ENCODE peak calls at places on chromosome 11, in nine cellular contexts. G is naive thymus-derived CD8-positive, alpha-beta T cell; L is frontal cortex; A is fibroblast of the aortic adventitia; D is NCI-H1436; Q is stimulated activated CD4-positive, alpha-beta T cell treated with anti-CD3 and anti-CD28 coated beads, Interleukin-15, amount 100 ng/mL, for 24 hours; B is AG20443; T is lower leg skin; J is EH. C is an unnamed sample.

GRCh38 chr11:44604171-44604581 is 38.7 kb downstream of the CD82 start:
- DNase-seq in G (no peak), L (no peak), A (no peak), D (no peak), Q (no peak), B (no peak), T (no peak), J (no peak), C (no peak)

GRCh38 chr11:93729129-93729616 is 12.1 kb downstream of the TAF1D start:
- DNase-seq in G (no peak), L (no peak), A (no peak), D (no peak), Q (peak), B (no peak), T (no peak), J (peak), C (no peak)

GRCh38 chr11:11073996-11074395 is 216.1 kb upstream of the ZBED5 start:
- DNase-seq in G (no peak), L (no peak), A (no peak), D (no peak), Q (no peak), B (no peak), T (no peak), J (no peak), C (no peak)

GRCh38 chr11:128759597-128759996 is 65.7 kb downstream of the FLI1 start:
- DNase-seq in G (no peak), L (no peak), A (peak), D (no peak), Q (no peak), B (peak), T (no peak), J (peak), C (no peak)

GRCh38 chr11:76153609-76153949 is 52.7 kb downstream of the WNT11 start:
- DNase-seq in G (no peak), L (peak), A (peak), D (no peak), Q (no peak), B (peak), T (peak), J (peak), C (no peak)

GRCh38 chr11:45885921-45886721 is 670 bp downstream of the MAPK8IP1 start:
- DNase-seq in G (no peak), L (peak), A (no peak), D (no peak), Q (no peak), B (no peak), T (no peak), J (no peak), C (no peak)

GRCh38 chr11:70807195-70807543 is 408.8 kb downstream of the CTTN start:
- DNase-seq in G (no peak), L (no peak), A (no peak), D (no peak), Q (no peak), B (no peak), T (no peak), J (no peak), C (no peak)

GRCh38 chr11:2525941-2526807 is 81.4 kb downstream of the KCNQ1 start:
- DNase-seq in G (no peak), L (no peak), A (no peak), D (no peak), Q (peak), B (no peak), T (peak), J (no peak), C (no peak)

GRCh38 chr11:64745523-64746328 is 1.8 kb upstream of the RASGRP2 start:
- DNase-seq in G (peak), L (peak), A (peak), D (no peak), Q (peak), B (peak), T (peak), J (peak), C (no peak)

GRCh38 chr11:108914981-108915380 is 250.1 kb downstream of the DDX10 start:
- DNase-seq in G (no peak), L (no peak), A (peak), D (no peak), Q (no peak), B (no peak), T (no peak), J (no peak), C (no peak)

GRCh38 chr11:10796191-10796590 is 12.5 kb downstream of the EIF4G2 start:
- DNase-seq in G (no peak), L (no peak), A (no peak), D (no peak), Q (no peak), B (no peak), T (no peak), J (no peak), C (no peak)

GRCh38 chr11:34639545-34639944 is 18.7 kb downstream of the EHF start:
- DNase-seq in G (no peak), L (no peak), A (no peak), D (no peak), Q (no peak), B (no peak), T (no peak), J (no peak), C (no peak)

GRCh38 chr11:971092-971690 is 45.5 kb downstream of the AP2A2 start:
- DNase-seq in G (no peak), L (no peak), A (no peak), D (no peak), Q (no peak), B (no peak), T (no peak), J (no peak), C (no peak)

GRCh38 chr11:76339217-76339616 is 41.7 kb downstream of the THAP12 start:
- DNase-seq in G (no peak), L (no peak), A (peak), D (no peak), Q (no peak), B (peak), T (no peak), J (peak), C (no peak)

GRCh38 chr11:75350743-75351540 is 519 bp downstream of the ARRB1 start:
- DNase-seq in G (peak), L (no peak), A (peak), D (no peak), Q (peak), B (peak), T (peak), J (peak), C (peak)

GRCh38 chr11:86245369-86246292 is 1.1 kb downstream of the EED start:
- DNase-seq in G (peak), L (no peak), A (peak), D (no peak), Q (peak), B (no peak), T (no peak), J (peak), C (peak)

GRCh38 chr11:1055990-1056771 is 18.5 kb upstream of the MUC2 start:
- DNase-seq in G (no peak), L (no peak), A (no peak), D (no peak), Q (no peak), B (no peak), T (no peak), J (no peak), C (no peak)

GRCh38 chr11:79484872-79485271 is 44.0 kb upstream of the TENM4 start:
- DNase-seq in G (no peak), L (no peak), A (no peak), D (no peak), Q (no peak), B (no peak), T (no peak), J (no peak), C (no peak)

GRCh38 chr11:69480547-69481392 is 693 bp upstream of the LINC01488 start:
- DNase-seq in G (no peak), L (no peak), A (peak), D (no peak), Q (no peak), B (peak), T (no peak), J (peak), C (no peak)

GRCh38 chr11:111778047-111778558 is 11.9 kb upstream of the PPP2R1B start:
- DNase-seq in G (no peak), L (no peak), A (no peak), D (no peak), Q (no peak), B (no peak), T (no peak), J (no peak), C (no peak)

GRCh38 chr11:95728790-95729189 is 60.8 kb downstream of the FAM76B start:
- DNase-seq in G (no peak), L (no peak), A (no peak), D (no peak), Q (no peak), B (no peak), T (no peak), J (no peak), C (no peak)

GRCh38 chr11:133724116-133724515 is 121.2 kb downstream of the SPATA19 start:
- DNase-seq in G (no peak), L (no peak), A (no peak), D (no peak), Q (no peak), B (no peak), T (peak), J (no peak), C (no peak)

GRCh38 chr11:58165504-58166106 is 23.3 kb upstream of the OR9Q2 start:
- DNase-seq in G (no peak), L (no peak), A (no peak), D (no peak), Q (no peak), B (no peak), T (no peak), J (no peak), C (no peak)

GRCh38 chr11:17354070-17354924 is 2.7 kb downstream of the NCR3LG1 start:
- DNase-seq in G (peak), L (peak), A (peak), D (peak), Q (peak), B (peak), T (no peak), J (peak), C (peak)

GRCh38 chr11:73907191-73907590 is 30.4 kb downstream of the PAAF1 start:
- DNase-seq in G (no peak), L (no peak), A (peak), D (no peak), Q (peak), B (peak), T (no peak), J (peak), C (peak)

GRCh38 chr11:69909561-69910518 is 90.6 kb upstream of the FGF3 start:
- DNase-seq in G (peak), L (no peak), A (no peak), D (no peak), Q (peak), B (no peak), T (peak), J (no peak), C (peak)

GRCh38 chr11:85844439-85845051 is 10.6 kb upstream of the CCDC83 start:
- DNase-seq in G (no peak), L (no peak), A (peak), D (no peak), Q (no peak), B (peak), T (no peak), J (peak), C (no peak)

GRCh38 chr11:5250777-5251176 is 1.1 kb upstream of the HBG1 start:
- DNase-seq in G (no peak), L (no peak), A (no peak), D (no peak), Q (no peak), B (no peak), T (no peak), J (no peak), C (no peak)

GRCh38 chr11:27012254-27012921 is 18.5 kb downstream of the FIBIN start:
- DNase-seq in G (no peak), L (no peak), A (peak), D (no peak), Q (no peak), B (peak), T (no peak), J (peak), C (no peak)

GRCh38 chr11:15327786-15328231 is 213.1 kb downstream of the INSC start:
- DNase-seq in G (no peak), L (peak), A (peak), D (peak), Q (peak), B (peak), T (no peak), J (peak), C (peak)

GRCh38 chr11:74437441-74437840 is 29.9 kb downstream of the KCNE3 start:
- DNase-seq in G (no peak), L (no peak), A (peak), D (no peak), Q (no peak), B (no peak), T (no peak), J (peak), C (peak)

GRCh38 chr11:12961615-12962014 is 47.5 kb upstream of the RASSF10 start:
- DNase-seq in G (no peak), L (no peak), A (peak), D (no peak), Q (no peak), B (peak), T (no peak), J (peak), C (no peak)